ENCODE peak calls at places on chromosomes 6 and 20, in seven cellular contexts. J is BJ, F is KG1, X is posterior cingulate gyrus, S is GM10248, L is GM03348, M is T-helper 22 cell. E is an unnamed sample.

GRCh38 chr6:46022110-46022948 is 6.7 kb upstream of the CLIC5 start:
- DNase-seq in J (no peak), F (no peak), X (no peak), S (no peak), L (no peak), M (no peak), E (no peak)

GRCh38 chr20:34922654-34923381 is 32.8 kb downstream of the GSS start:
- DNase-seq in J (peak), F (no peak), X (no peak), S (no peak), L (peak), M (no peak), E (peak)

GRCh38 chr20:5410450-5410849 is 93.7 kb upstream of the PROKR2 start:
- DNase-seq in J (no peak), F (no peak), X (no peak), S (no peak), L (no peak), M (no peak), E (no peak)

GRCh38 chr6:109420751-109421150 is 19.7 kb downstream of the PPIL6 start:
- DNase-seq in J (no peak), F (no peak), X (no peak), S (no peak), L (no peak), M (no peak), E (no peak)

GRCh38 chr6:145895802-145896201 is 68.4 kb downstream of the SHPRH start:
- DNase-seq in J (no peak), F (no peak), X (no peak), S (no peak), L (no peak), M (no peak), E (peak)

GRCh38 chr6:21918081-21918480 is 324.5 kb downstream of the SOX4 start:
- DNase-seq in J (no peak), F (no peak), X (no peak), S (no peak), L (no peak), M (no peak), E (no peak)

GRCh38 chr6:170444811-170445211 is 108.3 kb downstream of the PSMB1 start:
- DNase-seq in J (no peak), F (no peak), X (peak), S (no peak), L (no peak), M (no peak), E (no peak)

GRCh38 chr20:25864986-25865714 is 168.5 kb upstream of the ZNF337 start:
- DNase-seq in J (no peak), F (no peak), X (no peak), S (no peak), L (no peak), M (no peak), E (no peak)

GRCh38 chr6:7721654-7722053 is 4.2 kb upstream of the BMP6 start:
- DNase-seq in J (no peak), F (no peak), X (no peak), S (peak), L (peak), M (no peak), E (peak)

GRCh38 chr20:53529658-53530057 is 64.0 kb downstream of the ZNF217 start:
- DNase-seq in J (no peak), F (no peak), X (no peak), S (no peak), L (no peak), M (no peak), E (no peak)

GRCh38 chr20:24779166-24779565 is 169.9 kb upstream of the CST7 start:
- DNase-seq in J (no peak), F (no peak), X (peak), S (no peak), L (no peak), M (no peak), E (no peak)

GRCh38 chr20:48359692-48360337 is 468.0 kb downstream of the PREX1 start:
- DNase-seq in J (no peak), F (no peak), X (no peak), S (peak), L (no peak), M (no peak), E (no peak)

GRCh38 chr6:37288247-37288646 is 30.3 kb upstream of the TMEM217 start:
- DNase-seq in J (no peak), F (no peak), X (no peak), S (no peak), L (no peak), M (no peak), E (no peak)

GRCh38 chr6:9481292-9482029 is 933.4 kb downstream of the TFAP2A start:
- DNase-seq in J (no peak), F (no peak), X (no peak), S (no peak), L (no peak), M (no peak), E (peak)

GRCh38 chr20:7758436-7758835 is 181.8 kb downstream of the HAO1 start:
- DNase-seq in J (no peak), F (no peak), X (no peak), S (no peak), L (no peak), M (no peak), E (no peak)